ENCODE peak calls at places on chromosomes 1 and 21, in five cellular contexts. J is psoas muscle, F is ascending aorta, G is B cell, I is NB4. H is an unnamed sample.

GRCh38 chr1:2412395-2412772 is at the start of gene PEX10:
- DNase-seq in J (peak; percentile 99), F (peak; percentile 90), G (peak; percentile 99), I (peak; percentile 95), H (peak; percentile 91)

GRCh38 chr21:41536076-41536826 is 28.3 kb upstream of the TMPRSS2 start:
- DNase-seq in J (no peak), F (no peak), G (no peak), I (no peak), H (no peak)

GRCh38 chr1:119773711-119774241 is 5.1 kb upstream of the HMGCS2 start:
- DNase-seq in J (no peak), F (no peak), G (no peak), I (no peak), H (no peak)

GRCh38 chr21:38729745-38730401 is 75.9 kb upstream of the ETS2 start:
- DNase-seq in J (no peak), F (no peak), G (no peak), I (no peak), H (no peak)

GRCh38 chr1:119368556-119368955 is at the start of gene HAO2:
- DNase-seq in J (no peak), F (no peak), G (no peak), I (no peak), H (no peak)

GRCh38 chr1:25831569-25832196 is 11.9 kb downstream of the MTFR1L start:
- DNase-seq in J (no peak), F (no peak), G (no peak), I (no peak), H (no peak)

GRCh38 chr1:101112051-101112770 is 86.6 kb upstream of the DPH5 start:
- DNase-seq in J (peak; percentile 64), F (peak; percentile 12), G (peak; percentile 87), I (no peak), H (no peak)

GRCh38 chr1:85580046-85580411 is 532 bp upstream of the CCN1 start:
- DNase-seq in J (peak; percentile 59), F (no peak), G (no peak), I (no peak), H (no peak)

GRCh38 chr1:157138220-157139124 is at the start of gene ETV3:
- DNase-seq in J (peak; percentile 94), F (peak; percentile 71), G (peak; percentile 88), I (peak; percentile 96), H (peak; percentile 77)

GRCh38 chr1:215932558-215932957 is 365.5 kb downstream of the KCTD3 start:
- DNase-seq in J (no peak), F (no peak), G (no peak), I (no peak), H (no peak)

GRCh38 chr1:3283849-3284248 is 170.6 kb upstream of the ARHGEF16 start:
- DNase-seq in J (no peak), F (no peak), G (peak; percentile 8), I (peak; percentile 26), H (no peak)

GRCh38 chr1:39352881-39353280 is 138.6 kb upstream of the BMP8A start:
- DNase-seq in J (no peak), F (no peak), G (no peak), I (no peak), H (no peak)

GRCh38 chr1:61253059-61253735 is 170.8 kb downstream of the NFIA start:
- DNase-seq in J (peak; percentile 76), F (no peak), G (no peak), I (peak; percentile 53), H (no peak)

GRCh38 chr1:96865731-96866684 is 144.4 kb downstream of the PTBP2 start:
- DNase-seq in J (no peak), F (no peak), G (no peak), I (no peak), H (no peak)

GRCh38 chr1:223700388-223700918 is 11.9 kb upstream of the CAPN2 start:
- DNase-seq in J (no peak), F (no peak), G (no peak), I (no peak), H (no peak)
- TF ChIP-seq CTCF in J (no peak), F (no peak), G (no peak), I (no peak), H (no peak)

DNA sequence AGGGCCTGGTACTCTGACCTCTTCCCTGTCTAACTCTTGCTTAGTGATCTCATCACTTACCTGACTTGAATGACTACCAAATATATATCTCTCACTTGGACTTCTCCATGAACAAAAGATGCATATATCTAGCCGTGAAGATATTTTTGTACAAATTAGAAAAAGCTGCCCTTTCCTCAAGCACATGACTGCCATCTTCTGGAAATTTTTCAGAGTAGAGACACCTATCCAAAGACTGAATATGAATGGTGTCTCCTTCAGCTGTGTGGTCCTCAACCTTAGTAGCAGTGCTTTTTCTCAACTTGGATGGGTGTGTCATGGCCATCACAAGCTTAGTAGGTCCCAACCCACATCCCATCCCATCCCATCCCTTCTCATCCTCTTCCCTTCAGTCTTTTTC is 142.3 kb downstream of the DNM3 start:
- DNase-seq in J (no peak), F (no peak), G (no peak), I (peak; percentile 11), H (no peak)
- TF ChIP-seq CTCF in J (peak; percentile 16), F (peak; percentile 8), G (no peak), I (peak; percentile 12), H (no peak)

DNA sequence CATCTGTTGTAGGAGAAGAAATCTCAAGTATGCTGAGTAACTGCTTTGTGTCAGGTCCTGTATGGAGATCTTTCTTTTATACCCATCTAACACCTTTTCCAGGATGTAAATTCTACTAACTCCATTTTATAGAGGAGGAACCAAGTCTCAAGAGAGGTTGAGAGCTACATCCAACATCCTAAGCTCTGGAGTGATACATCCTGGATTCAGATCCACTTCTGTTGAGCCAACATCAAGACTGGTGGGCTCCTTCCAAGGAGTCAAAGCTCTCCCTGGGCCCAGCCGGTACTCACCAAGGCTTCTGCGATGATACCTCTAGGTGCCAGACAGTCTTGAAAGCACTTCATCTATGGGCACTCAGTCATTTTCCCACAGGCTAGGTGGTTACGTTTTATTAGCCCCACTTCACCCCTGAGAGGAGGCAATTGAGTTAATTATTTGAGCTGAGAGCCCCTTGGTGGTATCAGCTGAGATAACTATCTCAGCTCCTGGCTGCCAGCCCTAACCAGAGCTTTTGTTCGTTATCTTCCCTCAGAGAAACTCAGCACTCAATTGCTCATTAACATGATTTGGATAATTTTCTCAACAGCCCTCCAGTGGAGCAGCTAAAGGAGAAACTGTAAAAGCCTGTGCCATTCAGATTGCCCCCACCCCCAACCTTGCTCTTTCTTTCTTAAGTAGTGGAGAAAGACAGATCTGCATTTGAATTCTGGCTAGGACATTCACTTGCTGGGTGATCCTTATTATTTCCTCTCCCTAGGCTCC is 219.0 kb upstream of the FGGY start:
- DNase-seq in J (no peak), F (no peak), G (no peak), I (no peak), H (no peak)
- TF ChIP-seq CTCF in J (no peak), F (no peak), G (no peak), I (no peak), H (no peak)

DNA sequence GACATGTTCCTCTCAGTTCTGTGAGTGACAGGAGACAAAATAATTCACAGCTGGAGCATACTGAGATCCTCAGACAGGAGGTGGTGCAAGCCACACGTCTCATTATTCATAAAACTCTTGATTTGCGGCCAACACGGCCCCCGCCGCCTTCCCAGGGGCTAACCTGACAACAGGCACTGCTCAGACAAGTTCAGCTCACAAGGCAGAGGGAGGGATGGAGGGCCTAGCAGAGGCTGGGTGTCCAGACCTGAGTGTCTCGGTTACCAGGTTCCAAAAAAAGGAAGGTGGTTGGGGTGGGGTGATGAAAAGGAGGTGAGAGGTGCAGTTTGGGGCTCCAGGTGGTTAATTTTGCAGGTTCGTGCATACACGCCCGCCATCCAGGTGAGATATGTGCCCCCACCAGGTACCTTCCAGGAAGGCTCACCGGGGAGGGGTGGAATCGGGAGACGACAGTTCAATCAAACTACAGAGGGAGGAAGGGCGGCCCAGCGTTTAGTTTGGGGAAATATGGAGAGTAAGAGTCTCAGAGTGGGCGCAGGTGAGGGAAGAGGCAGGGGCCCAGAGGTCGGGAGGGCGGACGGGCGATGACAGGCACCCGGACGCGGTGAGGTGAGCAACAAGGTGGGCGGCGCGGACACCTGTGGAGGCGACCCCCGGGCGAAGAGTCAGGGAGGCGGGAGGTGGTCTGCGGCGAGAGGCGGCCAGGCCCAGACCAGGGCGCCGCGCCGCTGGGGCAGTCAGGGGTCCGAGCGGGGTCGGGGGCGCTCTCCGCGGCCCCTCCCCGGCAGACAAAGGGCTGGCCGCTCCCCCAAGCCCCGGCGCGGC is 635 bp downstream of the CTNNBIP1 start:
- DNase-seq in J (peak; percentile 70), F (no peak), G (peak; percentile 51), I (peak; percentile 64), H (no peak)
- TF ChIP-seq CTCF in J (no peak), F (no peak), G (no peak), I (no peak), H (no peak)

GRCh38 chr1:235369802-235370201 is 2.6 kb downstream of the TBCE start:
- DNase-seq in J (no peak), F (no peak), G (no peak), I (no peak), H (no peak)

GRCh38 chr1:235368428-235368827 is 1.2 kb downstream of the TBCE start:
- DNase-seq in J (no peak), F (no peak), G (no peak), I (no peak), H (no peak)

GRCh38 chr1:235366286-235366685 is 941 bp upstream of the TBCE start:
- DNase-seq in J (no peak), F (no peak), G (no peak), I (peak; percentile 12), H (no peak)

DNA sequence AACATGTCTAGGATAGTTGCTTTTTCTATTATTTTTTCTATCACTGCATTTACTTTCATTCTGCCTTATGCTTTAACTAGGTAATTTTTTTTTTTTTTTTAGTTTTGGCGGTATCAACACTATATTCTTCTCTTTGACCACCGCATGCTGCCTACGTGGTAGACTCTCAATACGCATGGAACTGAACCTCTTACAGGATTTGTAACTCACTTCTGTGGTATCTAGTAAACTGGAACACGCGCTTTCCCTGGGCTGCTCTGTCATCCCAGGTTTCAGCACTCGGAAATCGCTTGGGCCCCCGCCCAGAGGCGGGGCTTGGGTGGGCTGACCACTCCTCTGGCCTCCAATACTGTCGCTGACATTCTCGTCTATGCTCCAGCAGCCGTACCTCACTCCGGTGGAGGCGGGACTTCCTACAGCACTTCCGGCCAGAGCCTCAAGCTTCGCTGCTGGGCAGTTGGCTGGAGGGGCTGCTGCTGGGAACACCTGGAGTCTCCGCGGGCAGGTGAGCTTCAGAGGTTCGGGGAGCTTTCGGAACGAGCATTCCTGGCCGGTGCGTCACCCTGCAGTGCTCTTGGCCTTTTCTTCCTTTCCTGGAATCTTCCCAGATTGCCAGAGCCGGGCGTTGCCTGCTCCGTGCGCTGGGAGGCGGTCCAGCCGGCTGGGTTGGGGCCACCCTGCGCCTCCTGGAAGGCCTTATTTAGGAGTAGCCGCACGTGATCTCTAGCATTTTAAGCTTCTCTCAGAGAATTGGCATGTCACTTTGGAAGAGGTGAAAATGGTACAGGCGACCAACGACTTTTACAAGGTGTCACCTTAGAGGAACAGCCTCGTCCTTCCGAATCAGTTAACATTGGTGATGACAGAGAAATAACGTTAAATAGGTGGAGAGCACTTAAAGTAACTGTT is at the start of gene TBCE:
- DNase-seq in J (peak; percentile 98), F (peak; percentile 86), G (peak; percentile 84), I (peak; percentile 97), H (peak; percentile 89)
- TF ChIP-seq CTCF in J (no peak), F (no peak), G (no peak), I (no peak), H (no peak)

GRCh38 chr21:44875341-44875740 is 1.9 kb upstream of the PTTG1IP start:
- DNase-seq in J (no peak), F (no peak), G (no peak), I (peak; percentile 74), H (no peak)
- TF ChIP-seq CTCF in J (no peak), F (peak; percentile 21), G (no peak), I (no peak), H (no peak)

H was measured in omental fat pad.